ENCODE peak calls at places on chromosomes 1 and 21, in eight cellular contexts. One of them, this sample, is unnamed.

GRCh38 chr1:248046536-248046935 is at the start of gene OR2L3:
- DNase-seq in activated naive CD4-positive, alpha-beta T cell treated with anti-CD3 and anti-CD28 coated beads, Interleukin-2, amount 50 U/mL, for 16 hours: no peak
- DNase-seq in activated CD4-positive, alpha-beta T cell treated with anti-CD3 and anti-CD28 coated beads, Interleukin-2, amount 50 U/mL, for 24 hours: no peak
- DNase-seq in activated T-helper 1 cell treated with Interleukin-2 at 50 U/mL for 16 hours: no peak
- DNase-seq in dermis blood vessel endothelial cell: no peak
- DNase-seq in cardiac fibroblast: no peak
- DNase-seq in tibial artery: no peak
- DNase-seq in H9: no peak
- DNase-seq in this sample: no peak

GRCh38 chr1:164755674-164756073 is 196.7 kb downstream of the PBX1 start:
- DNase-seq in activated T-helper 1 cell treated with Interleukin-2 at 50 U/mL for 16 hours: no peak
- DNase-seq in H9: no peak
- DNase-seq in activated naive CD4-positive, alpha-beta T cell treated with anti-CD3 and anti-CD28 coated beads, Interleukin-2, amount 50 U/mL, for 16 hours: no peak
- DNase-seq in cardiac fibroblast: no peak
- DNase-seq in tibial artery: no peak
- DNase-seq in activated CD4-positive, alpha-beta T cell treated with anti-CD3 and anti-CD28 coated beads, Interleukin-2, amount 50 U/mL, for 24 hours: no peak
- DNase-seq in dermis blood vessel endothelial cell: no peak
- DNase-seq in this sample: no peak

GRCh38 chr21:15976807-15977206 is 247.0 kb downstream of the USP25 start:
- DNase-seq in cardiac fibroblast: peak
- DNase-seq in H9: no peak
- DNase-seq in dermis blood vessel endothelial cell: peak
- DNase-seq in tibial artery: no peak
- DNase-seq in activated naive CD4-positive, alpha-beta T cell treated with anti-CD3 and anti-CD28 coated beads, Interleukin-2, amount 50 U/mL, for 16 hours: no peak
- DNase-seq in activated T-helper 1 cell treated with Interleukin-2 at 50 U/mL for 16 hours: no peak
- DNase-seq in activated CD4-positive, alpha-beta T cell treated with anti-CD3 and anti-CD28 coated beads, Interleukin-2, amount 50 U/mL, for 24 hours: no peak
- DNase-seq in this sample: no peak

GRCh38 chr1:91856996-91857395 is 29.0 kb downstream of the TGFBR3 start:
- DNase-seq in tibial artery: no peak
- DNase-seq in activated T-helper 1 cell treated with Interleukin-2 at 50 U/mL for 16 hours: no peak
- DNase-seq in activated CD4-positive, alpha-beta T cell treated with anti-CD3 and anti-CD28 coated beads, Interleukin-2, amount 50 U/mL, for 24 hours: no peak
- DNase-seq in dermis blood vessel endothelial cell: no peak
- DNase-seq in H9: no peak
- DNase-seq in cardiac fibroblast: no peak
- DNase-seq in activated naive CD4-positive, alpha-beta T cell treated with anti-CD3 and anti-CD28 coated beads, Interleukin-2, amount 50 U/mL, for 16 hours: no peak
- DNase-seq in this sample: no peak

GRCh38 chr1:167152192-167152876 is 58.5 kb downstream of the STYXL2 start:
- DNase-seq in activated CD4-positive, alpha-beta T cell treated with anti-CD3 and anti-CD28 coated beads, Interleukin-2, amount 50 U/mL, for 24 hours: no peak
- DNase-seq in tibial artery: no peak
- DNase-seq in dermis blood vessel endothelial cell: no peak
- DNase-seq in activated naive CD4-positive, alpha-beta T cell treated with anti-CD3 and anti-CD28 coated beads, Interleukin-2, amount 50 U/mL, for 16 hours: no peak
- DNase-seq in activated T-helper 1 cell treated with Interleukin-2 at 50 U/mL for 16 hours: no peak
- DNase-seq in cardiac fibroblast: no peak
- DNase-seq in H9: no peak
- DNase-seq in this sample: no peak

GRCh38 chr1:11488201-11488770 is 9.3 kb downstream of the DISP3 start:
- DNase-seq in activated CD4-positive, alpha-beta T cell treated with anti-CD3 and anti-CD28 coated beads, Interleukin-2, amount 50 U/mL, for 24 hours: no peak
- DNase-seq in cardiac fibroblast: no peak
- DNase-seq in H9: no peak
- DNase-seq in activated naive CD4-positive, alpha-beta T cell treated with anti-CD3 and anti-CD28 coated beads, Interleukin-2, amount 50 U/mL, for 16 hours: no peak
- DNase-seq in activated T-helper 1 cell treated with Interleukin-2 at 50 U/mL for 16 hours: no peak
- DNase-seq in tibial artery: no peak
- DNase-seq in dermis blood vessel endothelial cell: no peak
- DNase-seq in this sample: no peak

GRCh38 chr1:209411491-209411929 is 172.0 kb upstream of the CAMK1G start:
- DNase-seq in H9: no peak
- DNase-seq in tibial artery: no peak
- DNase-seq in activated T-helper 1 cell treated with Interleukin-2 at 50 U/mL for 16 hours: no peak
- DNase-seq in activated CD4-positive, alpha-beta T cell treated with anti-CD3 and anti-CD28 coated beads, Interleukin-2, amount 50 U/mL, for 24 hours: no peak
- DNase-seq in dermis blood vessel endothelial cell: no peak
- DNase-seq in activated naive CD4-positive, alpha-beta T cell treated with anti-CD3 and anti-CD28 coated beads, Interleukin-2, amount 50 U/mL, for 16 hours: no peak
- DNase-seq in cardiac fibroblast: peak
- DNase-seq in this sample: no peak

GRCh38 chr1:206891412-206891811 is 5.8 kb upstream of the IL24 start:
- DNase-seq in H9: no peak
- DNase-seq in cardiac fibroblast: peak
- DNase-seq in activated naive CD4-positive, alpha-beta T cell treated with anti-CD3 and anti-CD28 coated beads, Interleukin-2, amount 50 U/mL, for 16 hours: no peak
- DNase-seq in activated T-helper 1 cell treated with Interleukin-2 at 50 U/mL for 16 hours: no peak
- DNase-seq in dermis blood vessel endothelial cell: no peak
- DNase-seq in activated CD4-positive, alpha-beta T cell treated with anti-CD3 and anti-CD28 coated beads, Interleukin-2, amount 50 U/mL, for 24 hours: no peak
- DNase-seq in tibial artery: no peak
- DNase-seq in this sample: no peak

GRCh38 chr1:159993911-159994310 is 37.9 kb downstream of the PIGM start:
- DNase-seq in H9: no peak
- DNase-seq in cardiac fibroblast: no peak
- DNase-seq in activated naive CD4-positive, alpha-beta T cell treated with anti-CD3 and anti-CD28 coated beads, Interleukin-2, amount 50 U/mL, for 16 hours: no peak
- DNase-seq in activated CD4-positive, alpha-beta T cell treated with anti-CD3 and anti-CD28 coated beads, Interleukin-2, amount 50 U/mL, for 24 hours: no peak
- DNase-seq in dermis blood vessel endothelial cell: no peak
- DNase-seq in activated T-helper 1 cell treated with Interleukin-2 at 50 U/mL for 16 hours: no peak
- DNase-seq in tibial artery: no peak
- DNase-seq in this sample: no peak

GRCh38 chr21:41426656-41427311 is 745 bp downstream of the MX1 start:
- DNase-seq in activated T-helper 1 cell treated with Interleukin-2 at 50 U/mL for 16 hours: no peak
- DNase-seq in activated naive CD4-positive, alpha-beta T cell treated with anti-CD3 and anti-CD28 coated beads, Interleukin-2, amount 50 U/mL, for 16 hours: no peak
- DNase-seq in H9: peak
- DNase-seq in activated CD4-positive, alpha-beta T cell treated with anti-CD3 and anti-CD28 coated beads, Interleukin-2, amount 50 U/mL, for 24 hours: no peak
- DNase-seq in cardiac fibroblast: no peak
- DNase-seq in tibial artery: peak
- DNase-seq in dermis blood vessel endothelial cell: no peak
- DNase-seq in this sample: no peak

GRCh38 chr1:192979542-192979941 is 79.6 kb downstream of the UCHL5 start:
- DNase-seq in tibial artery: no peak
- DNase-seq in cardiac fibroblast: no peak
- DNase-seq in H9: no peak
- DNase-seq in dermis blood vessel endothelial cell: no peak
- DNase-seq in activated CD4-positive, alpha-beta T cell treated with anti-CD3 and anti-CD28 coated beads, Interleukin-2, amount 50 U/mL, for 24 hours: no peak
- DNase-seq in activated naive CD4-positive, alpha-beta T cell treated with anti-CD3 and anti-CD28 coated beads, Interleukin-2, amount 50 U/mL, for 16 hours: no peak
- DNase-seq in activated T-helper 1 cell treated with Interleukin-2 at 50 U/mL for 16 hours: no peak
- DNase-seq in this sample: no peak

GRCh38 chr21:18369115-18369514 is 34.5 kb downstream of the TMPRSS15 start:
- DNase-seq in cardiac fibroblast: no peak
- DNase-seq in activated T-helper 1 cell treated with Interleukin-2 at 50 U/mL for 16 hours: no peak
- DNase-seq in activated CD4-positive, alpha-beta T cell treated with anti-CD3 and anti-CD28 coated beads, Interleukin-2, amount 50 U/mL, for 24 hours: no peak
- DNase-seq in H9: no peak
- DNase-seq in tibial artery: no peak
- DNase-seq in activated naive CD4-positive, alpha-beta T cell treated with anti-CD3 and anti-CD28 coated beads, Interleukin-2, amount 50 U/mL, for 16 hours: no peak
- DNase-seq in dermis blood vessel endothelial cell: no peak
- DNase-seq in this sample: no peak

GRCh38 chr1:180231506-180232420 is 1.7 kb downstream of the LHX4 start:
- DNase-seq in H9: peak
- DNase-seq in activated T-helper 1 cell treated with Interleukin-2 at 50 U/mL for 16 hours: no peak
- DNase-seq in activated CD4-positive, alpha-beta T cell treated with anti-CD3 and anti-CD28 coated beads, Interleukin-2, amount 50 U/mL, for 24 hours: no peak
- DNase-seq in dermis blood vessel endothelial cell: peak
- DNase-seq in tibial artery: peak
- DNase-seq in activated naive CD4-positive, alpha-beta T cell treated with anti-CD3 and anti-CD28 coated beads, Interleukin-2, amount 50 U/mL, for 16 hours: no peak
- DNase-seq in cardiac fibroblast: peak
- DNase-seq in this sample: no peak

This sample was measured in effector memory CD4-positive, alpha-beta T cell.